ENCODE peak calls at places on chromosomes 11 and 22, in seven cellular contexts. B is left cardiac atrium; P is Right ventricle myocardium superior; R is left ventricle myocardium superior; K is A549; D is left lobe of liver; T is activated naive CD8-positive, alpha-beta T cell treated with anti-CD3 and anti-CD28 coated beads, Interleukin-2, amount 50 U/mL, for 24 hours. Y is an unnamed sample.

GRCh38 chr11:12289667-12290476 is 87.5 kb upstream of the PARVA start:
- ATAC-seq in K (no peak), B (no peak), R (no peak), T (no peak), D (no peak), P (no peak), Y (no peak)

GRCh38 chr11:97140885-97141494 is 751.2 kb downstream of the JRKL start:
- ATAC-seq in B (no peak), K (no peak), D (peak; percentile 62), T (no peak), R (no peak), P (no peak), Y (no peak)

GRCh38 chr11:128400382-128401203 is 186.8 kb downstream of the ETS1 start:
- ATAC-seq in K (no peak), T (no peak), D (no peak), B (no peak), P (peak; percentile 39), R (no peak), Y (no peak)

GRCh38 chr11:108601150-108601549 is 7.6 kb upstream of the EXPH5 start:
- ATAC-seq in K (no peak), T (no peak), B (no peak), D (no peak), P (no peak), R (no peak), Y (no peak)

GRCh38 chr11:70466154-70466553 is 67.8 kb downstream of the CTTN start:
- ATAC-seq in R (no peak), D (no peak), T (no peak), K (peak; percentile 48), B (no peak), P (no peak), Y (no peak)

GRCh38 chr11:911031-911889 is 650 bp upstream of the CHID1 start:
- ATAC-seq in T (peak; percentile 47), B (peak; percentile 44), D (peak; percentile 2), P (peak; percentile 34), K (peak; percentile 70), R (peak; percentile 38), Y (peak; percentile 61)

GRCh38 chr11:128928400-128928799 is 14.3 kb downstream of the TP53AIP1 start:
- ATAC-seq in K (no peak), R (no peak), P (no peak), D (no peak), T (no peak), B (no peak), Y (peak; percentile 81)

GRCh38 chr11:1785749-1786261 is 22.1 kb upstream of the CTSD start:
- ATAC-seq in P (no peak), D (no peak), K (no peak), R (no peak), T (no peak), B (peak; percentile 31), Y (no peak)

GRCh38 chr11:96314326-96315050 is 28.5 kb downstream of the MAML2 start:
- ATAC-seq in T (no peak), B (peak; percentile 68), P (peak; percentile 70), R (peak; percentile 77), D (peak; percentile 51), K (no peak), Y (no peak)

GRCh38 chr11:57805780-57806179 is 44.2 kb downstream of the CTNND1 start:
- ATAC-seq in B (peak; percentile 65), D (no peak), P (peak; percentile 74), R (peak; percentile 74), K (no peak), T (no peak), Y (no peak)

GRCh38 chr22:41512421-41513194 is 31.7 kb downstream of the POLR3H start:
- ATAC-seq in B (peak; percentile 70), D (peak; percentile 77), T (no peak), R (peak; percentile 58), P (peak; percentile 60), K (peak; percentile 72), Y (no peak)

Y was measured in stimulated activated memory B cell treated with anti-CD40 and anti-IgM and Interleukin-4, amounts not matched to agents 10 μg/mL and 1 μg/mL and 100 μg/mL, for 72 hours.